ENCODE peak calls at places on chromosomes 16 and 17, in eight cellular contexts. One of them, this sample, is unnamed.

GRCh38 chr16:70348991-70349390 is 2.3 kb downstream of the DDX19A start:
- DNase-seq in H9: no peak
- DNase-seq in GM12878: no peak
- DNase-seq in MM.1S: no peak
- DNase-seq in GM23338: no peak
- DNase-seq in HepG2: no peak
- DNase-seq in HCT116: no peak
- DNase-seq in IMR-90: no peak
- DNase-seq in this sample: no peak

GRCh38 chr17:61833536-61834203 is 29.7 kb downstream of the BRIP1 start:
- DNase-seq in H9: no peak
- DNase-seq in GM12878: no peak
- DNase-seq in MM.1S: no peak
- DNase-seq in GM23338: peak
- DNase-seq in HepG2: no peak
- DNase-seq in HCT116: peak
- DNase-seq in IMR-90: peak
- DNase-seq in this sample: peak

GRCh38 chr16:54285414-54286066 is 1.0 kb downstream of the IRX3 start:
- DNase-seq in H9: peak
- DNase-seq in GM12878: no peak
- DNase-seq in MM.1S: no peak
- DNase-seq in GM23338: peak
- DNase-seq in HepG2: peak
- DNase-seq in HCT116: no peak
- DNase-seq in IMR-90: no peak
- DNase-seq in this sample: no peak

GRCh38 chr17:79777166-79777843 is 643 bp upstream of the CBX2 start:
- DNase-seq in H9: peak
- DNase-seq in GM12878: no peak
- DNase-seq in MM.1S: no peak
- DNase-seq in GM23338: peak
- DNase-seq in HepG2: peak
- DNase-seq in HCT116: peak
- DNase-seq in IMR-90: peak
- DNase-seq in this sample: peak

GRCh38 chr16:2027024-2028010 is 615 bp downstream of the NHERF2 start:
- DNase-seq in H9: no peak
- DNase-seq in GM12878: no peak
- DNase-seq in MM.1S: peak
- DNase-seq in GM23338: no peak
- DNase-seq in HepG2: peak
- DNase-seq in HCT116: no peak
- DNase-seq in IMR-90: peak
- DNase-seq in this sample: peak

GRCh38 chr16:82808036-82808435 is 181.3 kb downstream of the CDH13 start:
- DNase-seq in H9: no peak
- DNase-seq in GM12878: no peak
- DNase-seq in MM.1S: no peak
- DNase-seq in GM23338: no peak
- DNase-seq in HepG2: no peak
- DNase-seq in HCT116: no peak
- DNase-seq in IMR-90: no peak
- DNase-seq in this sample: no peak

GRCh38 chr16:4140652-4141051 is 24.4 kb upstream of the ADCY9 start:
- DNase-seq in H9: no peak
- DNase-seq in GM12878: peak
- DNase-seq in MM.1S: no peak
- DNase-seq in GM23338: no peak
- DNase-seq in HepG2: no peak
- DNase-seq in HCT116: no peak
- DNase-seq in IMR-90: peak
- DNase-seq in this sample: no peak

GRCh38 chr17:28227278-28228108 is 91.5 kb upstream of the TMEM97 start:
- DNase-seq in H9: peak
- DNase-seq in GM12878: no peak
- DNase-seq in MM.1S: no peak
- DNase-seq in GM23338: peak
- DNase-seq in HepG2: no peak
- DNase-seq in HCT116: peak
- DNase-seq in IMR-90: no peak
- DNase-seq in this sample: peak

GRCh38 chr17:70137451-70138230 is 31.7 kb upstream of the KCNJ2 start:
- DNase-seq in H9: no peak
- DNase-seq in GM12878: peak
- DNase-seq in MM.1S: peak
- DNase-seq in GM23338: peak
- DNase-seq in HepG2: no peak
- DNase-seq in HCT116: no peak
- DNase-seq in IMR-90: peak
- DNase-seq in this sample: peak

GRCh38 chr17:56834380-56835258 is 668 bp downstream of the DGKE start:
- DNase-seq in H9: peak
- DNase-seq in GM12878: peak
- DNase-seq in MM.1S: peak
- DNase-seq in GM23338: peak
- DNase-seq in HepG2: peak
- DNase-seq in HCT116: no peak
- DNase-seq in IMR-90: peak
- DNase-seq in this sample: peak

GRCh38 chr16:22191966-22192260 is 14.2 kb upstream of the EEF2K start:
- DNase-seq in H9: no peak
- DNase-seq in GM12878: no peak
- DNase-seq in MM.1S: no peak
- DNase-seq in GM23338: no peak
- DNase-seq in HepG2: peak
- DNase-seq in HCT116: no peak
- DNase-seq in IMR-90: peak
- DNase-seq in this sample: no peak

GRCh38 chr17:58352843-58353719 is 1.1 kb upstream of the SUPT4H1 start:
- DNase-seq in H9: peak
- DNase-seq in GM12878: no peak
- DNase-seq in MM.1S: peak
- DNase-seq in GM23338: peak
- DNase-seq in HepG2: no peak
- DNase-seq in HCT116: no peak
- DNase-seq in IMR-90: peak
- DNase-seq in this sample: peak

GRCh38 chr17:58356231-58356630 is 4.2 kb upstream of the SUPT4H1 start:
- DNase-seq in H9: no peak
- DNase-seq in GM12878: no peak
- DNase-seq in MM.1S: no peak
- DNase-seq in GM23338: no peak
- DNase-seq in HepG2: no peak
- DNase-seq in HCT116: no peak
- DNase-seq in IMR-90: no peak
- DNase-seq in this sample: no peak

GRCh38 chr17:58352018-58352842 is at the start of gene SUPT4H1:
- DNase-seq in H9: peak
- DNase-seq in GM12878: peak
- DNase-seq in MM.1S: peak
- DNase-seq in GM23338: peak
- DNase-seq in HepG2: peak
- DNase-seq in HCT116: peak
- DNase-seq in IMR-90: peak
- DNase-seq in this sample: peak

GRCh38 chr17:58357312-58358297 is 5.6 kb upstream of the SUPT4H1 start:
- DNase-seq in H9: no peak
- DNase-seq in GM12878: no peak
- DNase-seq in MM.1S: no peak
- DNase-seq in GM23338: no peak
- DNase-seq in HepG2: no peak
- DNase-seq in HCT116: no peak
- DNase-seq in IMR-90: no peak
- DNase-seq in this sample: no peak

DNA sequence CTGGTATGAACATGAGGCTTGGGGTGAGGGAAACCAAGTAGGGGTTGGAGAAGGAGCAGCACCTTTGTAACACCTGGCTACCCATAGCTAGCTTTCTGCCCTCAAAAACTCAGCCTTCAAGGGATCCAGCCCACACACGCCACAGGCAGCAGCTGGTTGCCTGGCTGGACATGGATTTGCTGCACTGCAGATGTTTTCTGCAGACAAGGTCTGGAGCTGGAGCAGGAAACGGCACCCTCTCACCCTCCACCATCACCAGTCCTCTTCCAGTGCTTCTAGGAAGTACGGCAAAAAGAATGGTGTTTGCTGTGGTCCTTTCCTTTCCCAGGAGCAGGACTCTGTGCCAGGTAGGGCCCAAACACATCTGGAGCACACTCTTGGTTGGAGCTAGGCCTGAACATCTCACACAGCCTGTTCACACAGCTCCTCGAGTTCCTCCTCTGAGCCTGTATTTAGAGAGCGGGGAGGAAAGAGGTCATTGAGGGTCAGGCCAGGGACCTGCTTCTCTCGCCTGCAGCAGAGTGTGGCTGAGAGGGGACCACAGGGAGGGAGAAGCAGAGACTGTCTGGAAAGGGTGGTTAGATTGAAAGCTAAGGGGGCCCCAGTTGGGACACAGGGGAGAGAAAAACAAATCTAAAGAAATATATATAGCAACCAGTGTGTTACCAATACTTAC is 2.7 kb upstream of the SUPT4H1 start:
- DNase-seq in H9: no peak
- DNase-seq in GM12878: no peak
- DNase-seq in MM.1S: no peak
- DNase-seq in GM23338: no peak
- DNase-seq in HepG2: no peak
- DNase-seq in HCT116: no peak
- DNase-seq in IMR-90: no peak
- DNase-seq in this sample: no peak
- H2AFZ ChIP-seq in H9: no peak
- H2AFZ ChIP-seq in GM12878: no peak
- H2AFZ ChIP-seq in MM.1S: no peak
- H2AFZ ChIP-seq in GM23338: no peak
- H2AFZ ChIP-seq in HepG2: no peak
- H2AFZ ChIP-seq in HCT116: no peak
- H2AFZ ChIP-seq in IMR-90: no peak
- H2AFZ ChIP-seq in this sample: no peak

GRCh38 chr16:20094157-20094556 is 20.5 kb upstream of the GPR139 start:
- DNase-seq in H9: no peak
- DNase-seq in GM12878: no peak
- DNase-seq in MM.1S: no peak
- DNase-seq in GM23338: peak
- DNase-seq in HepG2: no peak
- DNase-seq in HCT116: no peak
- DNase-seq in IMR-90: no peak
- DNase-seq in this sample: no peak
- TF ChIP-seq CTCF in H9: no peak
- TF ChIP-seq CTCF in GM12878: no peak
- TF ChIP-seq CTCF in MM.1S: no peak
- TF ChIP-seq CTCF in GM23338: no peak
- TF ChIP-seq CTCF in HepG2: no peak
- TF ChIP-seq CTCF in HCT116: no peak
- TF ChIP-seq CTCF in IMR-90: no peak
- TF ChIP-seq CTCF in this sample: no peak

GRCh38 chr16:85715169-85716015 is 26.6 kb upstream of the GINS2 start:
- DNase-seq in H9: peak
- DNase-seq in GM12878: no peak
- DNase-seq in MM.1S: no peak
- DNase-seq in GM23338: peak
- DNase-seq in HepG2: no peak
- DNase-seq in HCT116: no peak
- DNase-seq in IMR-90: peak
- DNase-seq in this sample: no peak

GRCh38 chr16:85717393-85718152 is 28.8 kb upstream of the GINS2 start:
- DNase-seq in H9: peak
- DNase-seq in GM12878: no peak
- DNase-seq in MM.1S: peak
- DNase-seq in GM23338: peak
- DNase-seq in HepG2: peak
- DNase-seq in HCT116: peak
- DNase-seq in IMR-90: peak
- DNase-seq in this sample: peak

GRCh38 chr16:85716680-85717038 is 27.9 kb upstream of the GINS2 start:
- DNase-seq in H9: no peak
- DNase-seq in GM12878: no peak
- DNase-seq in MM.1S: no peak
- DNase-seq in GM23338: no peak
- DNase-seq in HepG2: no peak
- DNase-seq in HCT116: no peak
- DNase-seq in IMR-90: no peak
- DNase-seq in this sample: no peak

GRCh38 chr16:85718153-85718477 is 29.4 kb upstream of the GINS2 start:
- DNase-seq in H9: no peak
- DNase-seq in GM12878: no peak
- DNase-seq in MM.1S: no peak
- DNase-seq in GM23338: no peak
- DNase-seq in HepG2: no peak
- DNase-seq in HCT116: no peak
- DNase-seq in IMR-90: no peak
- DNase-seq in this sample: no peak

DNA sequence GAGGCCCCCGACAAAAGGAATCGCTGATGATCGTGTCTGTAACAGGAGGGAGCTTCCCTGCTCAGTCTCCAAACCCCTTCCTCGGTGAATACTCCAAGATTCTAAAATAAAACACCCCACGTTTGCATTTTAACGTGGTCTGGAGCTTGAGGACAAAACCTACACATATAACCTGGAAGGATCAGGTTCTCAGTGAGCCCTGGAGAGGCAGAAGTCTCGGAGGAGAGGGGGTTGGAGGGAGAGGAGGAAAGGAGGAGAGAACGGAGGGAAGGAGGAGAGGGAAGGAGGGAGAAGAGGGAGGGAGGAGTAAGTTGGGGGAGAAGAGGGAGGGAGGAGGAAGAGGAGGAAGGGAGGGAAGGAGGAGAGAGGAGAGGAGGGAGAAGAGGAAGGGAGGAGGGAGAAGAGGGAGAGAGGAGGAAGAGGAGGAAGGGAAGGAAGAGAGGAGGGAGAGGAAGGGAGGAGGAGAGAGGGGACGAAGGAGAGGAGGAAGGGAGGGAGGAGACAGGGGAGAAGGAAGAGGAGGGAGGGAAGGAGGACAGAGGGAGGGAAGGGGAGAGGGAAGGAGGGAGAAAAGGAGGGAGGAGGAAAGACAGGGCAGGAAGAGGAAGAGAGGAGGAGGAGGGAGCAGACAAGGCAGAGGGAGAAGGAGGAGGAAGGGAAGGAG is 27.4 kb upstream of the GINS2 start:
- DNase-seq in H9: no peak
- DNase-seq in GM12878: no peak
- DNase-seq in MM.1S: no peak
- DNase-seq in GM23338: peak
- DNase-seq in HepG2: no peak
- DNase-seq in HCT116: no peak
- DNase-seq in IMR-90: no peak
- DNase-seq in this sample: no peak
- H2AFZ ChIP-seq in H9: no peak
- H2AFZ ChIP-seq in GM12878: no peak
- H2AFZ ChIP-seq in MM.1S: no peak
- H2AFZ ChIP-seq in GM23338: no peak
- H2AFZ ChIP-seq in HepG2: no peak
- H2AFZ ChIP-seq in HCT116: no peak
- H2AFZ ChIP-seq in IMR-90: peak
- H2AFZ ChIP-seq in this sample: no peak

DNA sequence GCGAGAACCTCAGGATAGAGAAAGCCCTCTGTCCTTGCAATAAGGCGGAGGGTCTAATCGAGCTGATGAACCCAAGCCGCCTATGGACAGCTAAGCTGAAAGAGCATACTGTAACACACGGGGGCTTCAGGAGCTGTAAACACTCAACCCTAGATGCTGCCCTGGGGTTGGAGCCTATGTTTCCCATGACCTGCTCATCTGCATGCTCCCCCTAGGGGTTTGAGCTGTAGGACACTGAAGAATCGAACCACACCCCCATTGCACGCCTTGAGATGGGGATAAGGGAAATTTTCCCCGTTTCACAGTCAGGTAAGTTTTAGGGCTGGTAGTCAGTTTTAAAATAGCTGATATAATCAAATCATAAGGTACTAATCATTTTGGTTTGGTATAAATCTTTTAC is 675.6 kb upstream of the CDH8 start:
- DNase-seq in H9: peak
- DNase-seq in GM12878: no peak
- DNase-seq in MM.1S: no peak
- DNase-seq in GM23338: peak
- DNase-seq in HepG2: no peak
- DNase-seq in HCT116: no peak
- DNase-seq in IMR-90: no peak
- DNase-seq in this sample: no peak
- TF ChIP-seq CTCF in H9: peak
- TF ChIP-seq CTCF in GM12878: no peak
- TF ChIP-seq CTCF in MM.1S: no peak
- TF ChIP-seq CTCF in GM23338: peak
- TF ChIP-seq CTCF in HepG2: no peak
- TF ChIP-seq CTCF in HCT116: no peak
- TF ChIP-seq CTCF in IMR-90: no peak
- TF ChIP-seq CTCF in this sample: no peak